ENCODE peak calls at places on chromosome X, in five cellular contexts. Z is SK-N-SH, S is gastrocnemius medialis, T is fibroblast of mammary gland, E is OCI-LY7. V is an unnamed sample.

GRCh38 chrX:70033348-70033747 is 16.4 kb downstream of the AWAT2 start:
- DNase-seq in Z (peak; percentile 52), S (no peak), T (peak; percentile 34), E (peak; percentile 39), V (peak; percentile 20)

GRCh38 chrX:71147496-71148277 is 3.0 kb downstream of the NLGN3 start:
- DNase-seq in Z (no peak), S (no peak), T (no peak), E (peak; percentile 3), V (no peak)

GRCh38 chrX:19855700-19856381 is 31.6 kb downstream of the SH3KBP1 start:
- DNase-seq in Z (no peak), S (no peak), T (no peak), E (no peak), V (peak; percentile 4)

GRCh38 chrX:38923451-38923969 is 122.3 kb downstream of the MID1IP1 start:
- DNase-seq in Z (no peak), S (no peak), T (no peak), E (no peak), V (no peak)

GRCh38 chrX:98028691-98029090 is 1145.0 kb downstream of the RPA4 start:
- DNase-seq in Z (no peak), S (no peak), T (no peak), E (no peak), V (no peak)

GRCh38 chrX:116862340-116862739 is 399.6 kb upstream of the CT83 start:
- DNase-seq in Z (no peak), S (no peak), T (no peak), E (no peak), V (no peak)

GRCh38 chrX:13101439-13102139 is 57.2 kb upstream of the FAM9C start:
- DNase-seq in Z (no peak), S (peak; percentile 66), T (peak; percentile 96), E (no peak), V (peak; percentile 93)

GRCh38 chrX:115311666-115312065 is 22.2 kb downstream of the LUZP4 start:
- DNase-seq in Z (peak; percentile 15), S (no peak), T (no peak), E (no peak), V (no peak)

GRCh38 chrX:150847088-150847487 is 51.4 kb downstream of the CD99L2 start:
- DNase-seq in Z (no peak), S (no peak), T (no peak), E (no peak), V (no peak)

GRCh38 chrX:140088438-140088837 is 123.1 kb upstream of the CXorf66 start:
- DNase-seq in Z (no peak), S (no peak), T (no peak), E (no peak), V (no peak)

GRCh38 chrX:140092121-140092520 is 126.8 kb upstream of the CXorf66 start:
- DNase-seq in Z (no peak), S (no peak), T (no peak), E (no peak), V (no peak)

GRCh38 chrX:140090800-140091275 is 125.5 kb upstream of the CXorf66 start:
- DNase-seq in Z (no peak), S (no peak), T (no peak), E (no peak), V (no peak)

GRCh38 chrX:140087865-140088264 is 122.5 kb upstream of the CXorf66 start:
- DNase-seq in Z (no peak), S (no peak), T (no peak), E (no peak), V (no peak)

GRCh38 chrX:140091276-140091886 is 126.1 kb upstream of the CXorf66 start:
- DNase-seq in Z (peak; percentile 39), S (no peak), T (no peak), E (no peak), V (no peak)
- H3K4me3 ChIP-seq in Z (peak overlapping the region; percentile 35), S (peak overlapping the region; percentile 38), T (peak overlapping the region; percentile 9), E (no peak overlapping the region), V (peak overlapping the region; percentile 21)

GRCh38 chrX:46380148-46380752 is 165.0 kb downstream of the ZNF674 start:
- DNase-seq in Z (no peak), S (no peak), T (no peak), E (no peak), V (no peak)

GRCh38 chrX:46374371-46374770 is 170.8 kb downstream of the ZNF674 start:
- DNase-seq in Z (no peak), S (no peak), T (no peak), E (no peak), V (peak; percentile 30)

GRCh38 chrX:46381630-46382029 is 163.6 kb downstream of the ZNF674 start:
- DNase-seq in Z (no peak), S (no peak), T (peak; percentile 29), E (peak; percentile 47), V (peak; percentile 25)

GRCh38 chrX:46375831-46376230 is 169.4 kb downstream of the ZNF674 start:
- DNase-seq in Z (no peak), S (no peak), T (no peak), E (no peak), V (no peak)

DNA sequence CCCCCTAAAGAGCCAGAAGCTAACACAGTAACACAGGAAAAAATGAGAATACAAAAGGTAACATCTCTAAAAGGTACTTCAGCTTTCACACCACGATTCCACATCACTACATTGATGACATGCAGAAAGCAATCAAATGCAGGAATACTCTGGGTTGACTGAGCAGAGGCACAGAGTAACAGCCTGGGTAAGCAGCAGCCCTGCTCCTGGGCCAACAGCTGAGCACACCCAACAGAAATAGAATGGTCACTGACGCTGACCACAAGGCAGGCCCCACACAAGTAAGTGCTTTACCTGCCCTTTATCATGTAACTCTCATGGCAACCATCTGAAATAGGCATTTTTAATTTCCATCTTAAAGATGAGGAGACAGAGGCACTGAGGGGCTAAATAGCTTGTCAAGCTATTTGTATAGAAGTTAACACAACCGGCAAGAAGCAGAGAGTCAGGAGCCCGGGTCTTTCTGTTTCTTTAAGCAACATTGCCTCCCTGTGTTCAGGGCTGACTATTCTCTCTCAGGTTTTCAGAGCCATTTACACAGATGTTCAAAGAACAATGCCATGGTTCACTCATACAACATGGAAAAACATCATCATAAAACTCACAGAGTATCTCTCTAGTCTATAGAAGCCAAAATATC is 168.9 kb downstream of the ZNF674 start:
- DNase-seq in Z (no peak), S (no peak), T (peak; percentile 67), E (peak; percentile 6), V (peak; percentile 61)
- TF ChIP-seq CTCF in Z (peak; percentile 66), S (no peak), T (peak; percentile 49), E (peak; percentile 29), V (peak; percentile 47)

GRCh38 chrX:1244164-1245076 is 24.2 kb upstream of the CSF2RA start:
- DNase-seq in Z (no peak), S (no peak), T (no peak), E (peak; percentile 57), V (no peak)

GRCh38 chrX:1248381-1249061 is 20.1 kb upstream of the CSF2RA start:
- DNase-seq in Z (no peak), S (no peak), T (no peak), E (no peak), V (no peak)

GRCh38 chrX:1246816-1247215 is 21.8 kb upstream of the CSF2RA start:
- DNase-seq in Z (peak; percentile 44), S (peak; percentile 21), T (peak; percentile 41), E (peak; percentile 85), V (peak; percentile 33)

GRCh38 chrX:1249101-1249887 is 19.3 kb upstream of the CSF2RA start:
- DNase-seq in Z (no peak), S (peak; percentile 32), T (no peak), E (peak; percentile 80), V (peak; percentile 16)
- H3K4me3 ChIP-seq in Z (no peak overlapping the region), S (no peak overlapping the region), T (no peak overlapping the region), E (peak overlapping the region; percentile 27), V (no peak overlapping the region)

GRCh38 chrX:28586891-28587635 is at the start of gene IL1RAPL1:
- DNase-seq in Z (no peak), S (no peak), T (peak; percentile 31), E (no peak), V (peak; percentile 33)
- TF ChIP-seq CTCF in Z (peak; percentile 47), S (no peak), T (peak; percentile 11), E (no peak), V (peak; percentile 11)

GRCh38 chrX:123504630-123505270 is 228.1 kb downstream of the THOC2 start:
- DNase-seq in Z (no peak), S (no peak), T (no peak), E (no peak), V (no peak)

GRCh38 chrX:123504047-123504446 is 228.8 kb downstream of the THOC2 start:
- DNase-seq in Z (no peak), S (no peak), T (no peak), E (no peak), V (no peak)

GRCh38 chrX:123493857-123494256 is 239.0 kb downstream of the THOC2 start:
- DNase-seq in Z (no peak), S (no peak), T (no peak), E (no peak), V (no peak)

DNA sequence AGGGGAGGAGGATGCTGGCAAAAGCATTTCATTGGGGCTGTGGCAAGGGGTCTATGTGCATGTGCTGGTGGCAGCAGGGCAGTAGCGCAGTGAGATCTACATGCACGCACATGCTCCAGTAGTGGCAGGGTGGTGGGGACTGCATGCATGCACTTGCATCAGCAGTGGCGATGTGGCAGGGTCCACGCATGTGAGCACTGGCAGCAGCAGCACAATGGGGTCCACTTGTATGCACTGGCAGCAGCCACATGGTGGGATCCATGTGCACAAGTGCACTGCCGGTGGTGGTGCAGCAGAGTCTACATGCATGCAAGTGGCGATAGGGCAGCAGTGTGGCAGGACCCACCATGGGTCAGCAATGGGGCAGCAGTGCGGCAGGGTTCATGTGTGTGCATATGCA is 233.1 kb downstream of the THOC2 start:
- DNase-seq in Z (no peak), S (no peak), T (no peak), E (no peak), V (no peak)
- H3K4me3 ChIP-seq in Z (no peak overlapping the region), S (no peak overlapping the region), T (no peak overlapping the region), E (no peak overlapping the region), V (no peak overlapping the region)

GRCh38 chrX:128458888-128459287 is 406.7 kb upstream of the ACTRT1 start:
- DNase-seq in Z (no peak), S (no peak), T (peak; percentile 0), E (no peak), V (no peak)

GRCh38 chrX:128464091-128464490 is 411.9 kb upstream of the ACTRT1 start:
- DNase-seq in Z (no peak), S (no peak), T (no peak), E (no peak), V (no peak)

GRCh38 chrX:128457674-128458073 is 405.5 kb upstream of the ACTRT1 start:
- DNase-seq in Z (no peak), S (no peak), T (no peak), E (no peak), V (no peak)

DNA sequence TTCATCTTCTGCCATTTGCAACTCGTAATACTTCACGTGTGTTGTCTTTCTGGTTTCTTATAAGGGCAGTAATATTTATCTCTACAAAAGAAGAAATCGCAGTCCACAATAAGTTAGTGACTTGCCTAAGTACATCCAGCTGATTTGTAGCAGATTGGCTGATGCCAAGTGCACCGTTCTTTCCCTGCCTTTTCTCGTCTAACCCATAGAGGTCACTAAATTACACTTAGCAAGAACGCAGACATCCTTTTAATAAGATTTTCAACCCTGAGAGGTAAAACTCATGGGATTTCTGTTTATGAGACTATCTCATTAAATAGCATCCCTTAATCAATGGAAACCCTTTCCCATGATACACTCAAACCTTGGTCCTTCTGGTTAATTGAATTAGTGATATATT is 408.6 kb upstream of the ACTRT1 start:
- DNase-seq in Z (peak; percentile 8), S (no peak), T (no peak), E (no peak), V (no peak)
- TF ChIP-seq CTCF in Z (no peak), S (no peak), T (no peak), E (no peak), V (no peak)

V was measured in fibroblast of villous mesenchyme.